ENCODE peak calls at places on chromosomes 13 and 19, in eight cellular contexts. Q, P, L, D, J, C, V and X are unnamed samples.

GRCh38 chr19:34171539-34171876 is 796 bp upstream of the LSM14A start:
- DNase-seq in J (peak; percentile 53), P (peak; percentile 9), L (peak; percentile 81), D (no peak), C (peak; percentile 78), V (peak; percentile 61), Q (no peak), X (peak; percentile 93)

GRCh38 chr13:41178040-41178439 is 16.3 kb downstream of the KBTBD7 start:
- DNase-seq in V (no peak), D (no peak), J (no peak), Q (no peak), C (peak; percentile 60), L (no peak), P (no peak), X (peak; percentile 47)

GRCh38 chr19:45098521-45099464 is 5.8 kb downstream of the PPP1R37 start:
- DNase-seq in J (no peak), V (no peak), P (no peak), C (peak; percentile 47), L (no peak), D (no peak), Q (no peak), X (peak; percentile 45)

GRCh38 chr13:37870895-37871550 is 1.5 kb upstream of the TRPC4 start:
- DNase-seq in C (peak; percentile 78), Q (no peak), P (no peak), L (peak; percentile 83), D (no peak), V (peak; percentile 8), J (no peak), X (peak; percentile 79)

GRCh38 chr19:1698636-1699035 is 46.2 kb upstream of the TCF3 start:
- DNase-seq in C (no peak), D (no peak), Q (no peak), P (no peak), V (no peak), L (no peak), J (no peak), X (no peak)

GRCh38 chr13:27953671-27954405 is 15.3 kb downstream of the CDX2 start:
- DNase-seq in C (peak; percentile 52), Q (no peak), P (peak; percentile 17), D (peak; percentile 81), J (peak; percentile 42), L (peak; percentile 70), V (peak; percentile 59), X (peak; percentile 55)

GRCh38 chr19:44530777-44531176 is 1.3 kb upstream of the CEACAM20 start:
- DNase-seq in J (no peak), L (no peak), D (no peak), P (no peak), C (peak; percentile 45), Q (no peak), V (no peak), X (no peak)

GRCh38 chr19:46442808-46443450 is 14.2 kb upstream of the PNMA8C start:
- DNase-seq in Q (no peak), V (peak; percentile 63), D (no peak), J (no peak), C (peak; percentile 75), P (no peak), L (peak; percentile 82), X (peak; percentile 78)

GRCh38 chr13:68608147-68608546 is 1378.0 kb upstream of the PCDH9 start:
- DNase-seq in D (no peak), L (no peak), P (no peak), V (no peak), C (no peak), Q (no peak), J (no peak), X (no peak)

GRCh38 chr13:106281426-106281825 is 254.0 kb downstream of the EFNB2 start:
- DNase-seq in V (no peak), P (no peak), J (no peak), D (no peak), L (no peak), Q (no peak), C (no peak), X (no peak)

GRCh38 chr19:49059056-49059455 is 1.5 kb upstream of the CGB7 start:
- DNase-seq in L (no peak), D (no peak), C (no peak), J (no peak), Q (no peak), V (no peak), P (no peak), X (no peak)

GRCh38 chr13:112861876-112862615 is 107.0 kb upstream of the MCF2L start:
- DNase-seq in C (no peak), J (no peak), V (no peak), Q (no peak), L (no peak), D (no peak), P (no peak), X (no peak)

GRCh38 chr13:33016414-33017409 is at the start of gene KL:
- DNase-seq in J (no peak), V (no peak), C (no peak), P (no peak), L (no peak), D (peak; percentile 62), Q (no peak), X (no peak)